ENCODE peak calls at places on chromosomes 5 and 9, in seven cellular contexts. T is pulmonary artery endothelial cell; J is activated CD4-positive, alpha-beta T cell treated with anti-CD3 and anti-CD28 coated beads, Interleukin-2, amount 50 U/mL, for 1 hour; P is GM06990; W is SIG-M5; Y is midbrain; H is hepatic stellate cell. V is an unnamed sample.

GRCh38 chr5:142255831-142256230 is 69.0 kb downstream of the SPRY4 start:
- DNase-seq in W (no peak), J (no peak), H (no peak), P (no peak), Y (no peak), T (no peak), V (no peak)

GRCh38 chr9:86644315-86645034 is 290.3 kb upstream of the TUT7 start:
- DNase-seq in J (no peak), W (no peak), Y (no peak), H (no peak), T (no peak), P (no peak), V (no peak)

GRCh38 chr5:145988993-145989392 is 52.6 kb downstream of the SH3RF2 start:
- DNase-seq in P (no peak), J (no peak), T (no peak), Y (no peak), W (no peak), H (no peak), V (no peak)

GRCh38 chr5:96381526-96381925 is 51.5 kb downstream of the PCSK1 start:
- DNase-seq in T (no peak), W (no peak), J (no peak), Y (no peak), H (no peak), P (no peak), V (peak; percentile 69)

GRCh38 chr9:135012166-135012565 is 75.3 kb upstream of the OLFM1 start:
- DNase-seq in T (no peak), Y (no peak), P (no peak), H (no peak), J (no peak), W (no peak), V (no peak)

GRCh38 chr5:55668356-55668755 is 43.8 kb downstream of the SLC38A9 start:
- DNase-seq in W (no peak), J (no peak), T (no peak), Y (no peak), H (peak; percentile 70), P (no peak), V (no peak)

GRCh38 chr5:179166886-179167841 is 107.0 kb downstream of the ZNF354C start:
- DNase-seq in H (peak; percentile 88), T (no peak), W (no peak), P (peak; percentile 48), Y (peak; percentile 50), J (peak; percentile 53), V (no peak)

GRCh38 chr5:133912951-133913350 is 55.5 kb downstream of the C5orf15 start:
- DNase-seq in W (no peak), T (no peak), J (no peak), H (no peak), Y (no peak), P (no peak), V (no peak)

GRCh38 chr5:73587923-73588322 is 22.4 kb downstream of the UTP15 start:
- DNase-seq in W (no peak), J (no peak), H (no peak), T (no peak), P (no peak), Y (no peak), V (no peak)

GRCh38 chr9:31418419-31418818 is 966.0 kb upstream of the ACO1 start:
- DNase-seq in J (no peak), T (no peak), P (no peak), Y (no peak), H (no peak), W (no peak), V (no peak)

GRCh38 chr9:27361401-27361953 is 64.5 kb upstream of the EQTN start:
- DNase-seq in P (no peak), J (no peak), W (no peak), Y (no peak), H (no peak), T (no peak), V (no peak)

GRCh38 chr9:11086561-11086960 is 473.8 kb upstream of the PTPRD start:
- DNase-seq in Y (no peak), W (no peak), H (no peak), P (no peak), J (no peak), T (no peak), V (no peak)